ENCODE peak calls at places on chromosome 13, in six cellular contexts. One of them, this sample, is unnamed.

GRCh38 chr13:88979465-88980180 is 1308.5 kb downstream of the SLITRK5 start:
- DNase-seq in H54: no peak
- DNase-seq in activated CD4-positive, alpha-beta T cell treated with anti-CD3 and anti-CD28 coated beads, Interleukin-2, amount 50 U/mL, for 1 hour: no peak
- DNase-seq in EH: no peak
- DNase-seq in brain microvascular endothelial cell: no peak
- DNase-seq in progenitor cell of endocrine pancreas: no peak
- DNase-seq in this sample: no peak

GRCh38 chr13:73303858-73304257 is 245.1 kb downstream of the KLF5 start:
- DNase-seq in brain microvascular endothelial cell: peak
- DNase-seq in H54: peak
- DNase-seq in EH: peak
- DNase-seq in progenitor cell of endocrine pancreas: no peak
- DNase-seq in activated CD4-positive, alpha-beta T cell treated with anti-CD3 and anti-CD28 coated beads, Interleukin-2, amount 50 U/mL, for 1 hour: no peak
- DNase-seq in this sample: no peak

GRCh38 chr13:41458187-41458938 is 1.0 kb downstream of the RGCC start:
- DNase-seq in progenitor cell of endocrine pancreas: no peak
- DNase-seq in activated CD4-positive, alpha-beta T cell treated with anti-CD3 and anti-CD28 coated beads, Interleukin-2, amount 50 U/mL, for 1 hour: peak
- DNase-seq in H54: no peak
- DNase-seq in EH: peak
- DNase-seq in brain microvascular endothelial cell: no peak
- DNase-seq in this sample: no peak

GRCh38 chr13:109785892-109786450 is 412 bp downstream of the IRS2 start:
- DNase-seq in activated CD4-positive, alpha-beta T cell treated with anti-CD3 and anti-CD28 coated beads, Interleukin-2, amount 50 U/mL, for 1 hour: no peak
- DNase-seq in H54: peak
- DNase-seq in EH: no peak
- DNase-seq in progenitor cell of endocrine pancreas: no peak
- DNase-seq in brain microvascular endothelial cell: no peak
- DNase-seq in this sample: no peak

GRCh38 chr13:29767006-29767405 is 83.4 kb downstream of the UBL3 start:
- DNase-seq in activated CD4-positive, alpha-beta T cell treated with anti-CD3 and anti-CD28 coated beads, Interleukin-2, amount 50 U/mL, for 1 hour: no peak
- DNase-seq in progenitor cell of endocrine pancreas: no peak
- DNase-seq in EH: no peak
- DNase-seq in brain microvascular endothelial cell: no peak
- DNase-seq in H54: no peak
- DNase-seq in this sample: no peak

GRCh38 chr13:29925457-29925856 is 75.0 kb upstream of the UBL3 start:
- DNase-seq in EH: peak
- DNase-seq in activated CD4-positive, alpha-beta T cell treated with anti-CD3 and anti-CD28 coated beads, Interleukin-2, amount 50 U/mL, for 1 hour: no peak
- DNase-seq in progenitor cell of endocrine pancreas: no peak
- DNase-seq in brain microvascular endothelial cell: peak
- DNase-seq in H54: no peak
- DNase-seq in this sample: no peak

GRCh38 chr13:113907637-113908617 is 44.1 kb upstream of the GAS6 start:
- DNase-seq in brain microvascular endothelial cell: no peak
- DNase-seq in EH: peak
- DNase-seq in H54: no peak
- DNase-seq in activated CD4-positive, alpha-beta T cell treated with anti-CD3 and anti-CD28 coated beads, Interleukin-2, amount 50 U/mL, for 1 hour: no peak
- DNase-seq in progenitor cell of endocrine pancreas: no peak
- DNase-seq in this sample: peak

GRCh38 chr13:107625648-107626047 is 589.7 kb downstream of the LIG4 start:
- DNase-seq in H54: no peak
- DNase-seq in brain microvascular endothelial cell: no peak
- DNase-seq in activated CD4-positive, alpha-beta T cell treated with anti-CD3 and anti-CD28 coated beads, Interleukin-2, amount 50 U/mL, for 1 hour: no peak
- DNase-seq in EH: no peak
- DNase-seq in progenitor cell of endocrine pancreas: no peak
- DNase-seq in this sample: no peak

GRCh38 chr13:40352807-40353562 is 313.5 kb downstream of the FOXO1 start:
- DNase-seq in EH: no peak
- DNase-seq in brain microvascular endothelial cell: no peak
- DNase-seq in activated CD4-positive, alpha-beta T cell treated with anti-CD3 and anti-CD28 coated beads, Interleukin-2, amount 50 U/mL, for 1 hour: no peak
- DNase-seq in H54: no peak
- DNase-seq in progenitor cell of endocrine pancreas: no peak
- DNase-seq in this sample: no peak

GRCh38 chr13:27857271-27857670 is 62.5 kb upstream of the PDX1 start:
- DNase-seq in activated CD4-positive, alpha-beta T cell treated with anti-CD3 and anti-CD28 coated beads, Interleukin-2, amount 50 U/mL, for 1 hour: no peak
- DNase-seq in H54: no peak
- DNase-seq in brain microvascular endothelial cell: no peak
- DNase-seq in progenitor cell of endocrine pancreas: no peak
- DNase-seq in EH: no peak
- DNase-seq in this sample: no peak

This sample was measured in T1000.